ENCODE peak calls at places on chromosomes 13 and 19, in seven cellular contexts. One of them, this sample, is unnamed.

GRCh38 chr13:51683537-51684050 is 99.3 kb downstream of the WDFY2 start:
- DNase-seq in GM12878: no peak
- DNase-seq in A549: no peak
- DNase-seq in GM23338: peak; percentile 41
- DNase-seq in SK-N-SH: no peak
- DNase-seq in K562: no peak
- DNase-seq in HCT116: no peak
- DNase-seq in this sample: no peak

GRCh38 chr13:20633802-20634201 is 66.8 kb downstream of the IFT88 start:
- DNase-seq in SK-N-SH: no peak
- DNase-seq in HCT116: no peak
- DNase-seq in A549: no peak
- DNase-seq in K562: no peak
- DNase-seq in GM12878: no peak
- DNase-seq in GM23338: no peak
- DNase-seq in this sample: no peak

GRCh38 chr19:7211191-7211988 is 82.8 kb downstream of the INSR start:
- DNase-seq in A549: no peak
- DNase-seq in SK-N-SH: no peak
- DNase-seq in GM12878: no peak
- DNase-seq in K562: no peak
- DNase-seq in HCT116: no peak
- DNase-seq in GM23338: no peak
- DNase-seq in this sample: no peak

GRCh38 chr19:10749435-10750384 is 31.8 kb downstream of the DNM2 start:
- DNase-seq in GM12878: no peak
- DNase-seq in HCT116: no peak
- DNase-seq in SK-N-SH: no peak
- DNase-seq in A549: no peak
- DNase-seq in K562: no peak
- DNase-seq in GM23338: no peak
- DNase-seq in this sample: no peak

GRCh38 chr13:24865158-24865557 is 101.2 kb downstream of the RNF17 start:
- DNase-seq in GM23338: no peak
- DNase-seq in K562: no peak
- DNase-seq in A549: no peak
- DNase-seq in GM12878: no peak
- DNase-seq in SK-N-SH: no peak
- DNase-seq in HCT116: no peak
- DNase-seq in this sample: no peak

GRCh38 chr19:17540174-17540573 is 15.3 kb upstream of the COLGALT1 start:
- DNase-seq in A549: no peak
- DNase-seq in SK-N-SH: no peak
- DNase-seq in K562: no peak
- DNase-seq in GM12878: no peak
- DNase-seq in HCT116: no peak
- DNase-seq in GM23338: no peak
- DNase-seq in this sample: no peak

GRCh38 chr13:97367427-97367826 is 66.5 kb upstream of the RAP2A start:
- DNase-seq in HCT116: no peak
- DNase-seq in SK-N-SH: no peak
- DNase-seq in GM12878: no peak
- DNase-seq in K562: no peak
- DNase-seq in A549: no peak
- DNase-seq in GM23338: peak; percentile 26
- DNase-seq in this sample: no peak

GRCh38 chr19:45470147-45471081 is 2.6 kb downstream of the FOSB start:
- DNase-seq in SK-N-SH: no peak
- DNase-seq in A549: no peak
- DNase-seq in K562: peak; percentile 59
- DNase-seq in GM23338: no peak
- DNase-seq in GM12878: no peak
- DNase-seq in HCT116: no peak
- DNase-seq in this sample: no peak

GRCh38 chr19:15432629-15433518 is 14.1 kb upstream of the AKAP8L start:
- DNase-seq in GM23338: peak; percentile 92
- DNase-seq in HCT116: peak; percentile 64
- DNase-seq in A549: peak; percentile 75
- DNase-seq in GM12878: peak; percentile 36
- DNase-seq in SK-N-SH: peak; percentile 99
- DNase-seq in K562: peak; percentile 91
- DNase-seq in this sample: peak; percentile 90

GRCh38 chr13:35526577-35526976 is 50.1 kb upstream of the MAB21L1 start:
- DNase-seq in A549: no peak
- DNase-seq in GM12878: no peak
- DNase-seq in GM23338: no peak
- DNase-seq in K562: no peak
- DNase-seq in SK-N-SH: no peak
- DNase-seq in HCT116: no peak
- DNase-seq in this sample: no peak

GRCh38 chr19:41649827-41650226 is 23.0 kb upstream of the CEACAM4 start:
- DNase-seq in HCT116: no peak
- DNase-seq in GM12878: no peak
- DNase-seq in A549: no peak
- DNase-seq in K562: no peak
- DNase-seq in GM23338: no peak
- DNase-seq in SK-N-SH: no peak
- DNase-seq in this sample: no peak

GRCh38 chr13:27044837-27045570 is 126.6 kb downstream of the USP12 start:
- DNase-seq in GM12878: peak; percentile 33
- DNase-seq in A549: no peak
- DNase-seq in HCT116: no peak
- DNase-seq in GM23338: no peak
- DNase-seq in K562: no peak
- DNase-seq in SK-N-SH: no peak
- DNase-seq in this sample: no peak

GRCh38 chr19:27794444-27795042 is 1418.4 kb downstream of the UQCRFS1 start:
- DNase-seq in SK-N-SH: no peak
- DNase-seq in A549: no peak
- DNase-seq in GM12878: no peak
- DNase-seq in GM23338: peak; percentile 69
- DNase-seq in K562: peak; percentile 38
- DNase-seq in HCT116: no peak
- DNase-seq in this sample: peak; percentile 42

GRCh38 chr13:75505327-75505726 is 23.4 kb upstream of the TBC1D4 start:
- DNase-seq in SK-N-SH: no peak
- DNase-seq in A549: no peak
- DNase-seq in K562: no peak
- DNase-seq in GM23338: no peak
- DNase-seq in GM12878: no peak
- DNase-seq in HCT116: no peak
- DNase-seq in this sample: peak; percentile 57

GRCh38 chr19:919157-920050 is 2.3 kb downstream of the KISS1R start:
- DNase-seq in GM23338: peak; percentile 75
- DNase-seq in K562: no peak
- DNase-seq in GM12878: no peak
- DNase-seq in HCT116: no peak
- DNase-seq in SK-N-SH: no peak
- DNase-seq in A549: no peak
- DNase-seq in this sample: no peak

GRCh38 chr13:89052699-89053098 is 1381.5 kb downstream of the SLITRK5 start:
- DNase-seq in SK-N-SH: no peak
- DNase-seq in A549: no peak
- DNase-seq in K562: no peak
- DNase-seq in GM12878: no peak
- DNase-seq in HCT116: no peak
- DNase-seq in GM23338: no peak
- DNase-seq in this sample: no peak

GRCh38 chr19:17686592-17687042 is 1.5 kb downstream of the UNC13A start:
- DNase-seq in SK-N-SH: peak; percentile 94
- DNase-seq in A549: peak; percentile 63
- DNase-seq in GM23338: peak; percentile 90
- DNase-seq in HCT116: peak; percentile 46
- DNase-seq in K562: peak; percentile 86
- DNase-seq in GM12878: no peak
- DNase-seq in this sample: no peak

GRCh38 chr13:74026753-74027152 is 107.5 kb downstream of the KLF12 start:
- DNase-seq in K562: no peak
- DNase-seq in GM23338: peak; percentile 85
- DNase-seq in SK-N-SH: no peak
- DNase-seq in HCT116: no peak
- DNase-seq in A549: no peak
- DNase-seq in GM12878: peak; percentile 71
- DNase-seq in this sample: no peak

GRCh38 chr13:44523176-44524017 is 52.7 kb downstream of the TSC22D1 start:
- DNase-seq in GM23338: peak; percentile 19
- DNase-seq in HCT116: peak; percentile 32
- DNase-seq in SK-N-SH: no peak
- DNase-seq in K562: no peak
- DNase-seq in A549: peak; percentile 13
- DNase-seq in GM12878: peak; percentile 7
- DNase-seq in this sample: no peak

GRCh38 chr13:23744315-23744714 is 144.9 kb downstream of the MIPEP start:
- DNase-seq in HCT116: no peak
- DNase-seq in GM23338: no peak
- DNase-seq in GM12878: no peak
- DNase-seq in K562: no peak
- DNase-seq in A549: no peak
- DNase-seq in SK-N-SH: no peak
- DNase-seq in this sample: no peak

GRCh38 chr19:7418575-7418974 is 69.8 kb downstream of the ARHGEF18 start:
- DNase-seq in HCT116: no peak
- DNase-seq in A549: no peak
- DNase-seq in K562: no peak
- DNase-seq in GM12878: no peak
- DNase-seq in SK-N-SH: no peak
- DNase-seq in GM23338: no peak
- DNase-seq in this sample: no peak

GRCh38 chr13:26050568-26051230 is 1.1 kb downstream of the SHISA2 start:
- DNase-seq in GM12878: no peak
- DNase-seq in GM23338: peak; percentile 79
- DNase-seq in SK-N-SH: peak; percentile 66
- DNase-seq in HCT116: no peak
- DNase-seq in K562: no peak
- DNase-seq in A549: no peak
- DNase-seq in this sample: no peak

GRCh38 chr19:43595605-43595998 is 332 bp downstream of the IRGQ start:
- DNase-seq in SK-N-SH: no peak
- DNase-seq in A549: no peak
- DNase-seq in GM23338: no peak
- DNase-seq in K562: no peak
- DNase-seq in HCT116: no peak
- DNase-seq in GM12878: no peak
- DNase-seq in this sample: no peak

GRCh38 chr13:94967183-94968039 is 255.1 kb upstream of the SOX21 start:
- DNase-seq in SK-N-SH: peak; percentile 79
- DNase-seq in HCT116: no peak
- DNase-seq in K562: no peak
- DNase-seq in GM23338: peak; percentile 74
- DNase-seq in A549: peak; percentile 21
- DNase-seq in GM12878: no peak
- DNase-seq in this sample: no peak

GRCh38 chr19:42422576-42423461 is 4.4 kb downstream of the LIPE start:
- DNase-seq in K562: no peak
- DNase-seq in A549: no peak
- DNase-seq in GM12878: no peak
- DNase-seq in GM23338: peak; percentile 61
- DNase-seq in SK-N-SH: peak; percentile 85
- DNase-seq in HCT116: no peak
- DNase-seq in this sample: no peak

GRCh38 chr13:26473571-26474230 is 83.8 kb upstream of the WASF3 start:
- DNase-seq in GM23338: no peak
- DNase-seq in HCT116: no peak
- DNase-seq in SK-N-SH: no peak
- DNase-seq in GM12878: no peak
- DNase-seq in K562: no peak
- DNase-seq in A549: no peak
- DNase-seq in this sample: no peak

DNA sequence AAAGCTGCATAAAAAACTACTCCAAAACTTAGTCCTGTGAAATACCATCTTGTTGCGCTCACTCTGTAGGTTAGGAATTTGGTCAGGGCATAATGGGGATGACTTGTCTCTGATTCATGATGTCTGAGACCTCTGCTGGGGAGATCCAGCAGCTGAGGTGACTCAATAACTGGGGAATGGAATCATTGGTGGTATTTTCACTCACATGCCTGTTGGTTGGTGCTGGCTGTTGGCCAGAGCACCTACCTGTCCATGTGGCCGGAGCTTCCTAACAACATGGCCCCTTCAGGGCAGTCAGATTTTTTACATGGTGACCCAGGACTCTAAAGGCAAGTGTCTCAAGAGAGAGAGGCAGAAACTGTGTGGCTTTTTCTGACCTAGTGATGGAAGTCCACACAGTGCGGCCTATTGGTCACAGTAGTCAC is 7.4 kb upstream of the ESD start:
- DNase-seq in SK-N-SH: no peak
- DNase-seq in K562: no peak
- DNase-seq in A549: peak; percentile 14
- DNase-seq in HCT116: peak; percentile 64
- DNase-seq in GM23338: no peak
- DNase-seq in GM12878: no peak
- DNase-seq in this sample: no peak
- TF ChIP-seq REST in SK-N-SH: no peak
- TF ChIP-seq REST in K562: no peak
- TF ChIP-seq REST in A549: no peak
- TF ChIP-seq REST in HCT116: no peak
- TF ChIP-seq REST in GM23338: no peak
- TF ChIP-seq REST in GM12878: no peak
- TF ChIP-seq REST in this sample: no peak

GRCh38 chr13:114130708-114131580 is 1.5 kb downstream of the RASA3 start:
- DNase-seq in GM23338: peak; percentile 78
- DNase-seq in HCT116: no peak
- DNase-seq in K562: peak; percentile 29
- DNase-seq in SK-N-SH: peak; percentile 88
- DNase-seq in A549: peak; percentile 23
- DNase-seq in GM12878: no peak
- DNase-seq in this sample: no peak
- TF ChIP-seq REST in GM23338: no peak
- TF ChIP-seq REST in HCT116: no peak
- TF ChIP-seq REST in K562: no peak
- TF ChIP-seq REST in SK-N-SH: no peak
- TF ChIP-seq REST in A549: no peak
- TF ChIP-seq REST in GM12878: no peak
- TF ChIP-seq REST in this sample: no peak

DNA sequence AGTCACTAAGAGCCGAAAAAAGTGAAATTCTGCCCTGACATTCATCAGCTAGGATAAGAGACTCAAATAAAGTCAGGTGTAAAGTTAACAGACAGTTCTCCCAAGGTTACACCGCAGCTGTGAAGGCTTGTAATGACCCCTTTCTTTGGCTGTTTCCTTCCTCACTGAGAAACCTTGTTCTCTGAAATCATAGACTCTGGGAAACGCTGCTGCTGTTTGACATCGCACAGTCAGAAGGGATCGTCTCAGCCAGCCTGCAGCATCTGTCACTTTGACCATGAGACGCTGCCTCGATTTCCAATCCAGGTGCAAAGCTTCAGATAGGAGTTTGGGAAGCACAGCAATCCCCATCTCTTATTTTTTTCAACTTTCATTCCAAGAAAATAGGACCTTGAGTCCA is 678 bp downstream of the BCAT2 start:
- DNase-seq in A549: no peak
- DNase-seq in GM12878: no peak
- DNase-seq in K562: peak; percentile 8
- DNase-seq in GM23338: no peak
- DNase-seq in SK-N-SH: no peak
- DNase-seq in HCT116: no peak
- DNase-seq in this sample: no peak
- TF ChIP-seq REST in A549: no peak
- TF ChIP-seq REST in GM12878: no peak
- TF ChIP-seq REST in K562: no peak
- TF ChIP-seq REST in GM23338: no peak
- TF ChIP-seq REST in SK-N-SH: no peak
- TF ChIP-seq REST in HCT116: no peak
- TF ChIP-seq REST in this sample: no peak

GRCh38 chr13:101695870-101696516 is 243.5 kb downstream of the ITGBL1 start:
- DNase-seq in SK-N-SH: no peak
- DNase-seq in GM23338: no peak
- DNase-seq in A549: no peak
- DNase-seq in HCT116: no peak
- DNase-seq in K562: no peak
- DNase-seq in GM12878: no peak
- DNase-seq in this sample: no peak
- TF ChIP-seq REST in SK-N-SH: no peak
- TF ChIP-seq REST in GM23338: no peak
- TF ChIP-seq REST in A549: no peak
- TF ChIP-seq REST in HCT116: no peak
- TF ChIP-seq REST in K562: no peak
- TF ChIP-seq REST in GM12878: no peak
- TF ChIP-seq REST in this sample: no peak